ENCODE peak calls at places on chromosome 2, in nine cellular contexts. One of them, this sample, is unnamed.

GRCh38 chr2:171864357-171864985 is 29.6 kb downstream of the SLC25A12 start:
- DNase-seq in hepatocyte: no peak
- DNase-seq in kidney: no peak
- DNase-seq in Karpas-422: no peak
- DNase-seq in fibroblast of mammary gland: no peak
- DNase-seq in A549: no peak
- DNase-seq in HCT116: no peak
- DNase-seq in GM12865: no peak
- DNase-seq in lower lobe of right lung: no peak
- DNase-seq in this sample: no peak

GRCh38 chr2:238925281-238925680 is 77.4 kb downstream of the TWIST2 start:
- DNase-seq in hepatocyte: no peak
- DNase-seq in kidney: peak
- DNase-seq in Karpas-422: no peak
- DNase-seq in fibroblast of mammary gland: no peak
- DNase-seq in A549: no peak
- DNase-seq in HCT116: no peak
- DNase-seq in GM12865: no peak
- DNase-seq in lower lobe of right lung: no peak
- DNase-seq in this sample: no peak

GRCh38 chr2:241701405-241702154 is at the start of gene ING5:
- DNase-seq in hepatocyte: peak
- DNase-seq in kidney: peak
- DNase-seq in Karpas-422: peak
- DNase-seq in fibroblast of mammary gland: peak
- DNase-seq in A549: peak
- DNase-seq in HCT116: peak
- DNase-seq in GM12865: peak
- DNase-seq in lower lobe of right lung: peak
- DNase-seq in this sample: peak

GRCh38 chr2:132581917-132582316 is 88.1 kb downstream of the LYPD1 start:
- DNase-seq in hepatocyte: no peak
- DNase-seq in kidney: no peak
- DNase-seq in Karpas-422: no peak
- DNase-seq in fibroblast of mammary gland: no peak
- DNase-seq in A549: no peak
- DNase-seq in HCT116: no peak
- DNase-seq in GM12865: no peak
- DNase-seq in lower lobe of right lung: no peak
- DNase-seq in this sample: no peak

GRCh38 chr2:102098756-102099155 is 43.8 kb upstream of the IL1R1 start:
- DNase-seq in hepatocyte: no peak
- DNase-seq in kidney: no peak
- DNase-seq in Karpas-422: no peak
- DNase-seq in fibroblast of mammary gland: no peak
- DNase-seq in A549: no peak
- DNase-seq in HCT116: no peak
- DNase-seq in GM12865: no peak
- DNase-seq in lower lobe of right lung: no peak
- DNase-seq in this sample: no peak

GRCh38 chr2:1936411-1936980 is 192.2 kb upstream of the PXDN start:
- DNase-seq in hepatocyte: no peak
- DNase-seq in kidney: no peak
- DNase-seq in Karpas-422: no peak
- DNase-seq in fibroblast of mammary gland: no peak
- DNase-seq in A549: no peak
- DNase-seq in HCT116: no peak
- DNase-seq in GM12865: no peak
- DNase-seq in lower lobe of right lung: no peak
- DNase-seq in this sample: no peak

GRCh38 chr2:67649331-67650071 is 252.4 kb downstream of the ETAA1 start:
- DNase-seq in hepatocyte: peak
- DNase-seq in kidney: peak
- DNase-seq in Karpas-422: no peak
- DNase-seq in fibroblast of mammary gland: peak
- DNase-seq in A549: no peak
- DNase-seq in HCT116: no peak
- DNase-seq in GM12865: no peak
- DNase-seq in lower lobe of right lung: no peak
- DNase-seq in this sample: no peak

GRCh38 chr2:138652378-138652777 is 127.8 kb downstream of the NXPH2 start:
- DNase-seq in hepatocyte: peak
- DNase-seq in kidney: no peak
- DNase-seq in Karpas-422: no peak
- DNase-seq in fibroblast of mammary gland: no peak
- DNase-seq in A549: no peak
- DNase-seq in HCT116: no peak
- DNase-seq in GM12865: no peak
- DNase-seq in lower lobe of right lung: no peak
- DNase-seq in this sample: no peak

GRCh38 chr2:157699009-157699408 is 70.3 kb upstream of the ACVR1C start:
- DNase-seq in hepatocyte: no peak
- DNase-seq in kidney: no peak
- DNase-seq in Karpas-422: no peak
- DNase-seq in fibroblast of mammary gland: no peak
- DNase-seq in A549: no peak
- DNase-seq in HCT116: no peak
- DNase-seq in GM12865: no peak
- DNase-seq in lower lobe of right lung: no peak
- DNase-seq in this sample: no peak

GRCh38 chr2:8799004-8799403 is 38.4 kb downstream of the KIDINS220 start:
- DNase-seq in hepatocyte: no peak
- DNase-seq in kidney: no peak
- DNase-seq in Karpas-422: no peak
- DNase-seq in fibroblast of mammary gland: no peak
- DNase-seq in A549: no peak
- DNase-seq in HCT116: no peak
- DNase-seq in GM12865: no peak
- DNase-seq in lower lobe of right lung: no peak
- DNase-seq in this sample: no peak

GRCh38 chr2:177165731-177166711 is 46.6 kb upstream of the HNRNPA3 start:
- DNase-seq in hepatocyte: peak
- DNase-seq in kidney: no peak
- DNase-seq in Karpas-422: peak
- DNase-seq in fibroblast of mammary gland: peak
- DNase-seq in A549: no peak
- DNase-seq in HCT116: no peak
- DNase-seq in GM12865: peak
- DNase-seq in lower lobe of right lung: no peak
- DNase-seq in this sample: peak

GRCh38 chr2:73033766-73034381 is 37.6 kb downstream of the SFXN5 start:
- DNase-seq in hepatocyte: no peak
- DNase-seq in kidney: no peak
- DNase-seq in Karpas-422: no peak
- DNase-seq in fibroblast of mammary gland: no peak
- DNase-seq in A549: no peak
- DNase-seq in HCT116: no peak
- DNase-seq in GM12865: no peak
- DNase-seq in lower lobe of right lung: no peak
- DNase-seq in this sample: peak

GRCh38 chr2:29123584-29124349 is 8.6 kb downstream of the CLIP4 start:
- DNase-seq in hepatocyte: peak
- DNase-seq in kidney: no peak
- DNase-seq in Karpas-422: no peak
- DNase-seq in fibroblast of mammary gland: peak
- DNase-seq in A549: peak
- DNase-seq in HCT116: peak
- DNase-seq in GM12865: no peak
- DNase-seq in lower lobe of right lung: no peak
- DNase-seq in this sample: no peak

DNA sequence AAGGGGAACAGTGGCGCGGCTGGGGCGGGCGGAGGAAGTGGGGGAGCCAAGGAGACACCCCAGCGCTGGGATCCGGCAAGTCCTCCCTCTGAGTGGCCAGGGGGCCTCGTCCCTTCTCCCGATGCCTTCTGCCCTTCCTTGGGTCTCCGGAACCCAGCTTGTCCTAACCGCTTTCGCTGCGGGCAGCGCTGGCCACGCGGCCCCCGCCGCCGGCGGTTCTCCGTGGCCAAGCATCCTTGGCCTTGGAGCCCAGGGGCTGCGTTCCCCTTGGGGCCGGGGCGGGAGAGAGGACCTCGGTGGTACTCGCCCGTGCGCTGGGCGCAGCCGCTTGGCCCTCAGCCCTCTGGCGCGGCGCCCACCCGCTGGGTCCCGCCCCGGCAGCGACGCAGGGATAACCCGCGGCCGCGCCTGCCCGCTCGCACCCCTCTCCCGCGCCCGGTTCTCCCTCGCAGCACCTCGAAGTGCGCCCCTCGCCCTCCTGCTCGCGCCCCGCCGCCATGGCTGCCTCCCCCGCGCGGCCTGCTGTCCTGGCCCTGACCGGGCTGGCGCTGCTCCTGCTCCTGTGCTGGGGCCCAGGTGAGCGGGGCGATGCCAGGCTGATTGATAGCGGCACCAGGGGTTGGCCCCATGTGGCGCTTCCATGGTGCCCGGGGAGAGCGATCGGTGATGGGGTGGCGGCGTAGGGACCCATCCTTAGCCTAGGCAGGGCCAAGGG is 128.7 kb downstream of the UXS1 start:
- DNase-seq in hepatocyte: peak
- DNase-seq in kidney: peak
- DNase-seq in Karpas-422: no peak
- DNase-seq in fibroblast of mammary gland: no peak
- DNase-seq in A549: no peak
- DNase-seq in HCT116: no peak
- DNase-seq in GM12865: no peak
- DNase-seq in lower lobe of right lung: no peak
- DNase-seq in this sample: no peak
- H3K4me3 ChIP-seq in hepatocyte: no peak
- H3K4me3 ChIP-seq in kidney: peak
- H3K4me3 ChIP-seq in Karpas-422: no peak
- H3K4me3 ChIP-seq in fibroblast of mammary gland: no peak
- H3K4me3 ChIP-seq in A549: no peak
- H3K4me3 ChIP-seq in HCT116: no peak
- H3K4me3 ChIP-seq in GM12865: no peak
- H3K4me3 ChIP-seq in lower lobe of right lung: peak
- H3K4me3 ChIP-seq in this sample: no peak

GRCh38 chr2:37669500-37669899 is 1.9 kb downstream of the CDC42EP3 start:
- DNase-seq in hepatocyte: no peak
- DNase-seq in kidney: no peak
- DNase-seq in Karpas-422: no peak
- DNase-seq in fibroblast of mammary gland: no peak
- DNase-seq in A549: no peak
- DNase-seq in HCT116: no peak
- DNase-seq in GM12865: no peak
- DNase-seq in lower lobe of right lung: no peak
- DNase-seq in this sample: no peak
- H3K4me3 ChIP-seq in hepatocyte: peak
- H3K4me3 ChIP-seq in kidney: peak
- H3K4me3 ChIP-seq in Karpas-422: peak
- H3K4me3 ChIP-seq in fibroblast of mammary gland: peak
- H3K4me3 ChIP-seq in A549: peak
- H3K4me3 ChIP-seq in HCT116: peak
- H3K4me3 ChIP-seq in GM12865: peak
- H3K4me3 ChIP-seq in lower lobe of right lung: peak
- H3K4me3 ChIP-seq in this sample: peak

DNA sequence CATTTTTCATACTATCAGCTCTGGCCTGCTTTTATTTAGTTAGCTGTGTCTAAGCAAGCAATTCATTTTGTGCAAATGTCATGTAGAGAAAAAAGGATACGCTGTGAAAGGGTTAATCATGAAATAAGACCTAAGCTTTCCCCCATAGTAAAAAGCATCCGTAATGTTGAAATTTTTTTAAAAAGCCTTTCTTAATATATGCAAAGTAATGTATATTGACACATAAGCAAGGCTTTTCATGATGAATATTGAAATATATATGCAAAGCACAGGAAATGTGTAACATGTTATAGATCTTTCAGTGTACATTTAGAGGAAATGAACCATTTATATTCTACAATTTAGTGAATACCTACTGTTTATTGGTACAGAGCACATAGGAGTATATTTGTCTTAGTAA is 1135.4 kb upstream of the ZEB2 start:
- DNase-seq in hepatocyte: no peak
- DNase-seq in kidney: no peak
- DNase-seq in Karpas-422: no peak
- DNase-seq in fibroblast of mammary gland: no peak
- DNase-seq in A549: no peak
- DNase-seq in HCT116: no peak
- DNase-seq in GM12865: no peak
- DNase-seq in lower lobe of right lung: no peak
- DNase-seq in this sample: no peak
- H3K4me3 ChIP-seq in hepatocyte: no peak
- H3K4me3 ChIP-seq in kidney: no peak
- H3K4me3 ChIP-seq in Karpas-422: no peak
- H3K4me3 ChIP-seq in fibroblast of mammary gland: no peak
- H3K4me3 ChIP-seq in A549: no peak
- H3K4me3 ChIP-seq in HCT116: no peak
- H3K4me3 ChIP-seq in GM12865: no peak
- H3K4me3 ChIP-seq in lower lobe of right lung: no peak
- H3K4me3 ChIP-seq in this sample: no peak

DNA sequence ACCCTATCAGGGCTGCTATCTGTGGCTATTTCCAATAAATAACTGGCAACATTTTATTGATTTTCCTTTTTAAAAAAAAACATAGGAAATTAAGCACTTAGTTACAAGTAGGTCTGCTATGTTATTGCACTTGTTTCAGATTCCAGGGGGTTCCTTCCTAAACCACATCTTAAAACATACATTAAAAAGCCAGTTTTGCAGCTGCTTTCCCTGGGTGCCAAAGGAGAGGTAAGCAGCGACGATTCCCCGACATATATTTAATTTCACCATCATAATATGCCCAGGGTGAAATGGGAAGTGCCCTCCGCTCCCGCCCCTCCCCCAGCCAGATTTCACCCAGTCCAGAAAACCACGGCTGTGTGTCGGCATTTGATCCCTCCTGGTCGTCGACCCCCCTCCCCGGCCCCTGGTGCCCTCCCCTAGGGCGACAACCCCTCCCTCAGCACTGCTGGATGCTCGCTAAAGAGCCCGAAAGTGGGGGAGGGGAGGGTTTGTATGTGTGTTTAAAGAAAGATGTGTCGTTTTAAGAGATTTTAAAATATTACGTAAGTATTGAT is 3.1 kb upstream of the BCL11A start:
- DNase-seq in hepatocyte: no peak
- DNase-seq in kidney: peak
- DNase-seq in Karpas-422: peak
- DNase-seq in fibroblast of mammary gland: no peak
- DNase-seq in A549: no peak
- DNase-seq in HCT116: no peak
- DNase-seq in GM12865: no peak
- DNase-seq in lower lobe of right lung: no peak
- DNase-seq in this sample: peak
- H3K4me3 ChIP-seq in hepatocyte: peak
- H3K4me3 ChIP-seq in kidney: no peak
- H3K4me3 ChIP-seq in Karpas-422: peak
- H3K4me3 ChIP-seq in fibroblast of mammary gland: no peak
- H3K4me3 ChIP-seq in A549: no peak
- H3K4me3 ChIP-seq in HCT116: no peak
- H3K4me3 ChIP-seq in GM12865: peak
- H3K4me3 ChIP-seq in lower lobe of right lung: peak
- H3K4me3 ChIP-seq in this sample: peak